ENCODE peak calls at places on chromosomes 1 and 21, in eight cellular contexts. O is dorsolateral prefrontal cortex, Q is astrocyte of the spinal cord, E is adrenal gland, S is IMR-90, U is spleen, G is tibial nerve, A is neural progenitor cell. N is an unnamed sample.

GRCh38 chr1:23977187-23977853 is 2.8 kb downstream of the SRSF10 start:
- DNase-seq in O (no peak), Q (no peak), E (no peak), S (no peak), U (no peak), G (no peak), A (no peak), N (no peak)

GRCh38 chr21:39647476-39647875 is 34.7 kb downstream of the B3GALT5 start:
- DNase-seq in O (no peak), Q (peak), E (no peak), S (peak), U (no peak), G (no peak), A (no peak), N (no peak)

GRCh38 chr1:55789466-55789865 is 574.3 kb upstream of the USP24 start:
- DNase-seq in O (no peak), Q (peak), E (no peak), S (no peak), U (no peak), G (no peak), A (no peak), N (no peak)

GRCh38 chr21:38129711-38130110 is 127.1 kb upstream of the KCNJ15 start:
- DNase-seq in O (no peak), Q (no peak), E (no peak), S (no peak), U (no peak), G (no peak), A (no peak), N (no peak)

GRCh38 chr1:205531191-205532025 is 26.9 kb downstream of the CDK18 start:
- DNase-seq in O (no peak), Q (no peak), E (no peak), S (no peak), U (peak), G (no peak), A (no peak), N (no peak)

GRCh38 chr1:19390901-19391595 is 78.9 kb downstream of the SLC66A1 start:
- DNase-seq in O (no peak), Q (peak), E (peak), S (peak), U (peak), G (peak), A (peak), N (peak)

GRCh38 chr21:46211786-46212720 is 16.5 kb downstream of the LSS start:
- DNase-seq in O (no peak), Q (no peak), E (peak), S (no peak), U (peak), G (no peak), A (no peak), N (no peak)

GRCh38 chr1:33334081-33334552 is 13.2 kb upstream of the A3GALT2 start:
- DNase-seq in O (no peak), Q (no peak), E (peak), S (no peak), U (peak), G (peak), A (peak), N (no peak)

GRCh38 chr1:182229907-182230522 is 161.6 kb downstream of the GLUL start:
- DNase-seq in O (no peak), Q (peak), E (no peak), S (no peak), U (no peak), G (no peak), A (peak), N (no peak)

GRCh38 chr1:94384485-94385353 is 33.5 kb upstream of the ABCD3 start:
- DNase-seq in O (no peak), Q (no peak), E (no peak), S (no peak), U (no peak), G (no peak), A (peak), N (no peak)

GRCh38 chr1:160826546-160826945 is 30.6 kb downstream of the LY9 start:
- DNase-seq in O (no peak), Q (peak), E (no peak), S (no peak), U (no peak), G (no peak), A (no peak), N (no peak)

GRCh38 chr1:160827418-160827817 is 31.4 kb downstream of the LY9 start:
- DNase-seq in O (no peak), Q (no peak), E (no peak), S (no peak), U (no peak), G (peak), A (no peak), N (no peak)

GRCh38 chr1:160834945-160835565 is 27.6 kb downstream of the CD244 start:
- DNase-seq in O (no peak), Q (no peak), E (no peak), S (peak), U (no peak), G (peak), A (peak), N (no peak)

GRCh38 chr1:160829766-160830165 is 32.9 kb downstream of the CD244 start:
- DNase-seq in O (no peak), Q (no peak), E (no peak), S (no peak), U (no peak), G (no peak), A (no peak), N (no peak)

DNA sequence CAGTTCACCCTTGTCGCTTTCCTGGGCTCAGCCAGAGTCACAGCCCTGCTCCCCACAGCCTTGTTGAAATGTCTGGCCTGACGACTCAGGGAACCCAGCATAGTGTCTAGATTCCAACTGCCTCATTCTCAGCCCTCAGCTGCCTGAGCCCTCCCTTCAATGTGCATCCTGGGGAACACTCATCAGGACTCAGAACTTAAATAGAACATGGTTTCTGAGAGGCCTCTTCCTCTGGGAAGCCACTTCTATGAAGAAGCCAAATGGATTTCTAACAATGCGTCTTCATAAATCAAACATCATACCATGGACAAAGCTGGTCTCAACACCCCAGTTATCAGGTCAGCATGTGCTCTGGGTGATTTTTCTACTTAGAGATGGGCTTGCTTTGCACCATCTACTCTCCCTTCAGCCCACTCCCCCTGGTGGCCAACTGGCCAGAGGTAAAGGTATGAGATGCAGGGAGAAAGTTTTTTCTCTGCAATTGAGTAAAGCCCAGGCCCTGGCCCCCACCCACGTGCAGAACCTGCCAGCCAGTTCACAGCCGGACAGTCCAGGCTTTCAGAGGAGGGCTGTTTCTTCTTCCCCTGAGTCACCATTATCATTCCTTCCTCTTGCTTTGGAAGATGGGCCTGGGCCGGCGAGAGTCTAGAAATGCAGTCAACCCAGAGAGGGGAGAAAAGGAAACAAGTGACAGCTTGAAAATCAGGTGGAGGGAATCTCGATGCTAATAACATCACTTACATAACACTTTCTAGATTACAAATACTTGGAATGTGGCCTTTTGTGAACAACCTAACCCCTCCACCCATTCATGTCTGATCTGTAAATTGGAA is 32.1 kb downstream of the CD244 start:
- DNase-seq in O (no peak), Q (peak), E (peak), S (peak), U (peak), G (peak), A (peak), N (peak)
- TF ChIP-seq CTCF in O (peak), Q (peak), E (peak), S (peak), U (peak), G (peak), A (peak), N (peak)

DNA sequence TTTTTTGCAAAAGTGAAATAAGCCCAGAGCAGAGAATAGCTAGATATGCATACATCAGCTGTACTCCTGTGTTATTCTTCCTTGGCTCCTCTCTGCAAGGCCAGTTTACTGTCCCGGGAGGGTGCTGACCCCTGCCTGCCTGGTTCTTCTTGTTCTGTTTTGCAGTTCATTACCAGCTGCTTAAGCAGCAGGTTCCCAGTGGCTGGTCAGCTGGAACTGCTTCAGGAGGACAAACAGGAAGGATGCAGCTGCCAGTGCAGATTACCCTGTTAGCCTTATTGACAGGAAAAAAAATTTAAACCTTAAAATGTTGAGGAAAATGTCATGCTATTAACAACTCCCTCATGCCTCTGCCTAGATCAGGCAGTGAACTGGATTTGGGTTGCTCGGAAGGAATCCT is 16.0 kb upstream of the LRIG2 start:
- DNase-seq in O (no peak), Q (no peak), E (no peak), S (no peak), U (no peak), G (no peak), A (peak), N (no peak)
- TF ChIP-seq CTCF in O (no peak), Q (no peak), E (no peak), S (no peak), U (no peak), G (no peak), A (no peak), N (no peak)

DNA sequence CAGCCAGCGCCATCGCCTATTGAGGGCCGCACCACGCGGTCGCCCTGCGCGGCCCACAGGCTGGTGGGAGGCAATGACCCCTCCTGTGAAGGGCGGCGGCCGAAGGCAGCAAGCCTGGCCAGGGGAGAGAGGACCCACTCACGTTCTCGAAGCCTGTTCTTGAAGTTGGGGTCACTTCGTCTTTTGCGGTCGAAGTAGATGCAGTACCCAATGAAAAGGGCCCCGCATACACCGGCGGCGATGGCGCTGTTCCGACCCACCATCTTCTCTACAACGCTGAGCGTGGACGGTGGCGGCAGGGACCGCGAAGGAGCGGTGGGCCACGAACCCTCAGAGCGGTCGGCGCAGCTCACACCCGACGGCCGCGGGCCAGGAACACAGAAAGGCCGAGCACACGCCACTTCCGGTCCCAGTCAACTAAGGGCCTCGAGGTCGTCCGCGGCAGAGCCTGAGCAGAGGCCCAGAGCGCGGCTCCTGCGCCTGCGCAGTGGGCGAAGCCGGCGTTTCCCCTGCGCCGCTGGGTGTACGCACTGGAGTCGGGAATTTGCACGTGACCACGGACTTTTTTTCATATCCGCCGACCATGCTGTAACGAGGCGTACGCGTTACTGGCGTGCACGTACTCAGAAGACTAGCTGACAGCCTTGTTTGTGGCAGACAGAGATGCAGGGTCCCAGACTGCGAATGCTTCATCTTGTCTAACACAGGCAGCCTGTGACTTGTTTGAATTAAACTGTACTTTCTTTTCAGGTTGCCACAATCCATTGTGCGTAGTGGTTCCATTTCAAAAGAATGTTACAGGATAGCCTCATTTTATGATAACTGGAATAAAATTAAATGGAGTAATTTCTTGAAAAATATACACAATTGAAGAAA is at the start of gene TOMM20:
- DNase-seq in O (peak), Q (peak), E (peak), S (peak), U (peak), G (peak), A (peak), N (peak)
- TF ChIP-seq CTCF in O (peak), Q (no peak), E (no peak), S (no peak), U (peak), G (peak), A (peak), N (no peak)

GRCh38 chr1:107318932-107319331 is 178.1 kb downstream of the NTNG1 start:
- DNase-seq in O (no peak), Q (no peak), E (no peak), S (no peak), U (no peak), G (no peak), A (no peak), N (no peak)
- TF ChIP-seq CTCF in O (no peak), Q (no peak), E (no peak), S (no peak), U (no peak), G (no peak), A (no peak), N (no peak)

GRCh38 chr1:198105185-198105584 is 51.6 kb upstream of the NEK7 start:
- DNase-seq in O (no peak), Q (no peak), E (no peak), S (no peak), U (no peak), G (no peak), A (peak), N (no peak)

GRCh38 chr1:198108646-198109045 is 48.2 kb upstream of the NEK7 start:
- DNase-seq in O (no peak), Q (no peak), E (no peak), S (no peak), U (no peak), G (no peak), A (no peak), N (no peak)

GRCh38 chr1:198107041-198107440 is 49.8 kb upstream of the NEK7 start:
- DNase-seq in O (no peak), Q (no peak), E (no peak), S (peak), U (no peak), G (no peak), A (no peak), N (no peak)

GRCh38 chr1:198109316-198109715 is 47.5 kb upstream of the NEK7 start:
- DNase-seq in O (no peak), Q (no peak), E (no peak), S (no peak), U (no peak), G (no peak), A (no peak), N (no peak)

DNA sequence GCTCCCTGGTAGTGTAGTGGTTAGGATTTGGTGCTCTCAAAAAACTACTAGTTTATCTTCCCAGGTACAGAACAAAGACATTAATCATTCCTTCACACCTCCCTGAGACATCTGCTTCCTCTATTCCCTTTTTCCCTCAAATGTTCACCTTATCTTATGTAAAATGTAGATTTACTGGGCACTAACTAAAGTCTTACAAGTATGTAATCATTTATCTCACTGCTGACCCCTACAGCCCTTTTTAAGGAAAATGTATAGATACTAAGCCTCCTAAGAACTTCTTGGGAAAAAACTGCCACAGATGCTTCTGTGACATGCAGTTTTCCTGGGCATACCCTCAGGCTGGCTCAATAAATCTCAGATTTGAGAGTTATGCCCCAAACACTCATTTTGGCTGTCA is 50.8 kb upstream of the NEK7 start:
- DNase-seq in O (no peak), Q (no peak), E (no peak), S (no peak), U (no peak), G (no peak), A (no peak), N (no peak)
- TF ChIP-seq CTCF in O (no peak), Q (no peak), E (no peak), S (no peak), U (no peak), G (no peak), A (peak), N (no peak)

DNA sequence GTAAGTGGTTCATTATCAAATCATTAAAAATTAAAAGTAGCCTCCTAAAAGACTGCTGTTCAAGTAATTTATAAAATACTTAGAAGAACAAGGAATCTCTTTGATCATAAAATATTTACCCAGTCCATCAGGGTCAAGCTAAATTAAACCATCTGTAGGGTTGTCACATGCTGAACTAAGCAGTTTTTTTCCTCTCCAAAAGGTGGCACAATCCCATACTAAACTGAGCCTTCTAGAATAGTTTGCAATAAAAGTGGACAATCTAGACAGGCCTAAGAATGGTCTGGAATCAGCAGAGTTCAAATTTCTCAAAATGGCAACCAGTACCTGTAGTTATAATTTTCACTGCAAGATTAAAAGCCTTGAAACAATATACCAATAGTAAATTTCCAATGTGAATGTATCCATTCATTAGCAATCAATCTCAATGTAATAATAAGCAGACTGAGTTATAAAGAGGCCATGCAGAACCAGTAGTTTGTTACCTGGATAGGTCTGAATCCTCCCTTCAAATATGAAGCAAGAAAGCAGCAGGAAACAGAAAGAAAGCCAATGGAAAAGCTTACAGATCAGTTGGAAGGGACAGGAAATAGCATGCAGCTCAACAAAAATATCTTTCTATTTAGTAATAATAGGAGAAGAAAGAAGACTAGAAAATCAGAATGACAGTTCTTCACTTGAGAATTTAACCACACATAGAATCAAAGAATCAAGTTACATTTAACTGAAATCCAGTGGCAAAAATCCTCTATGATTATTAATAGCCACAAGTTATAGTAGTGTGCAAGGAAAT is 194.6 kb downstream of the EIF4G3 start:
- DNase-seq in O (no peak), Q (peak), E (no peak), S (peak), U (no peak), G (no peak), A (no peak), N (no peak)
- TF ChIP-seq CTCF in O (peak), Q (peak), E (no peak), S (peak), U (no peak), G (peak), A (peak), N (no peak)